ENCODE peak calls at places on chromosomes 7 and 10, in seven cellular contexts. C, Y, W, G, R, V and H are unnamed samples. For H3K4me1, the result is how much of the 10 kb centered on the place peaks cover.

GRCh38 chr7:84022686-84023308 is 171.8 kb downstream of the SEMA3A start:
- DNase-seq in V (peak), Y (no peak), G (peak), W (no peak), C (no peak), R (no peak), H (no peak)

GRCh38 chr7:1560620-1561031 is 4.6 kb upstream of the TMEM184A start:
- DNase-seq in Y (no peak), C (no peak), R (no peak), G (no peak), W (no peak), V (no peak), H (no peak)

GRCh38 chr7:96202102-96202501 is 119.8 kb downstream of the SLC25A13 start:
- DNase-seq in V (no peak), G (no peak), C (no peak), Y (no peak), W (no peak), R (no peak), H (no peak)

GRCh38 chr7:74230446-74231231 is 20.8 kb downstream of the LAT2 start:
- DNase-seq in Y (no peak), W (no peak), C (peak), V (no peak), G (no peak), R (no peak), H (peak)

GRCh38 chr7:135771961-135772638 is 23.5 kb upstream of the FAM180A start:
- DNase-seq in Y (no peak), C (no peak), R (no peak), W (no peak), G (no peak), V (no peak), H (no peak)

GRCh38 chr7:111438369-111439289 is 123.7 kb downstream of the IMMP2L start:
- DNase-seq in V (no peak), Y (no peak), C (no peak), G (no peak), W (no peak), R (no peak), H (no peak)

GRCh38 chr10:113480828-113481502 is 71.9 kb upstream of the HABP2 start:
- DNase-seq in V (peak), R (no peak), G (no peak), Y (no peak), W (no peak), C (peak), H (no peak)

GRCh38 chr10:44186821-44187220 is 198.1 kb downstream of the CXCL12 start:
- DNase-seq in V (no peak), R (no peak), C (no peak), W (no peak), G (no peak), Y (no peak), H (no peak)

GRCh38 chr7:100003711-100004661 is 11.4 kb upstream of the ZKSCAN1 start:
- DNase-seq in G (peak), W (no peak), Y (no peak), C (peak), V (peak), R (no peak), H (no peak)

GRCh38 chr10:14382022-14382421 is 51.3 kb upstream of the FRMD4A start:
- DNase-seq in G (no peak), C (no peak), W (no peak), V (no peak), R (no peak), Y (no peak), H (no peak)

GRCh38 chr10:124238367-124238766 is 145.0 kb upstream of the CHST15 start:
- DNase-seq in Y (no peak), G (no peak), R (no peak), W (no peak), C (no peak), V (no peak), H (no peak)

GRCh38 chr10:93859049-93859655 is 34.6 kb upstream of the SLC35G1 start:
- DNase-seq in C (no peak), R (no peak), G (no peak), Y (no peak), W (no peak), V (no peak), H (no peak)

GRCh38 chr7:44637788-44638594 is 31.6 kb downstream of the OGDH start:
- DNase-seq in Y (no peak), C (peak), R (peak), G (no peak), V (peak), W (peak), H (peak)

GRCh38 chr10:18659784-18660561 is 742 bp downstream of the ARL5B start:
- DNase-seq in G (peak), V (peak), R (no peak), W (no peak), C (peak), Y (no peak), H (peak)

GRCh38 chr10:124315599-124316270 is 103.0 kb downstream of the OAT start:
- DNase-seq in C (no peak), G (no peak), Y (no peak), V (no peak), W (no peak), R (no peak), H (no peak)

GRCh38 chr7:100166317-100166940 is 2.0 kb downstream of the GAL3ST4 start:
- DNase-seq in W (no peak), Y (no peak), R (no peak), C (no peak), G (no peak), V (no peak), H (no peak)

GRCh38 chr7:79332091-79332490 is 121.4 kb downstream of the MAGI2 start:
- DNase-seq in V (no peak), C (no peak), G (no peak), R (no peak), W (no peak), Y (no peak), H (no peak)

GRCh38 chr10:26485150-26485941 is 47.2 kb downstream of the APBB1IP start:
- DNase-seq in C (peak), V (no peak), G (no peak), Y (no peak), W (no peak), R (no peak), H (no peak)

GRCh38 chr7:149605696-149606095 is 108.1 kb upstream of the ZNF746 start:
- DNase-seq in W (no peak), Y (no peak), G (no peak), C (no peak), V (no peak), R (no peak), H (no peak)
- TF ChIP-seq POLR2A in W (no peak), Y (no peak), G (no peak), C (no peak), V (no peak), R (no peak), H (no peak)

DNA sequence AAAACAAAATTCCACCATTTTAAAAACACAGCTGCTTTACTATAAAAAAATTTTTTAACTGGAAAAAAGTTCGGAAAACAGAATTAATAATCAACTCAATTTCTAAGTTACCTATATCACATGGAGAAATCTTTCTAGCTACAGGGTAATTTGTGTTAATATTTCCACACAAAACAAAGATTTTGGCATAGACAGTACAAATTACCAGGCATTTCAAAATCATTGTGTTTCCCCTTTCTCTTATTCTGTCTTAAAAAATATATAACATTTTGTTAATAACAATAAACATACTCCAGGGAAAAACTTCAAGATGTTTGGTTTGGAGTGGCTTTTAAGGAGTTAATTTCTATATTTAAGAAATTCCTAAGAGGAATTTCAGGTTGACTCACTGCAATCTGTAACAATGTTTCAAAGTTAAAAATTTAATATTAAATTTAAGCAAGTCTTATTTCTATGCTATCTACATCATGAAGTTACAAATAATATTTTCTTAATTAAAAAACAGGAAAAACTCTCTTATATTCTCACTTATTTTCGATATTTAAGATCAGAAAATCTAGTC is 132.6 kb downstream of the NRBF2 start:
- DNase-seq in Y (no peak), G (no peak), V (no peak), R (no peak), W (no peak), C (no peak), H (no peak)
- H3K4me1 ChIP-seq in Y (under half), G (under half), V (half or more), R (under half), W (under half), C (under half), H (under half)

GRCh38 chr10:95388072-95388471 is 97.3 kb upstream of the PDLIM1 start:
- DNase-seq in W (no peak), Y (no peak), C (no peak), G (no peak), R (no peak), V (no peak), H (no peak)
- H3K27ac ChIP-seq in W (peak), Y (no peak), C (peak), G (peak), R (no peak), V (peak), H (no peak)

GRCh38 chr7:129144095-129144833 is at the start of gene TSPAN33:
- DNase-seq in R (peak), C (peak), V (peak), G (peak), Y (peak), W (peak), H (peak)

GRCh38 chr7:129147723-129148122 is 3.2 kb downstream of the TSPAN33 start:
- DNase-seq in R (no peak), Y (no peak), V (no peak), C (no peak), W (no peak), G (no peak), H (no peak)

GRCh38 chr7:129144834-129145668 is 544 bp downstream of the TSPAN33 start:
- DNase-seq in W (no peak), C (no peak), Y (no peak), R (no peak), V (no peak), G (no peak), H (peak)

GRCh38 chr7:129143724-129144094 is 798 bp upstream of the TSPAN33 start:
- DNase-seq in W (no peak), R (no peak), V (no peak), C (no peak), Y (no peak), G (no peak), H (no peak)

DNA sequence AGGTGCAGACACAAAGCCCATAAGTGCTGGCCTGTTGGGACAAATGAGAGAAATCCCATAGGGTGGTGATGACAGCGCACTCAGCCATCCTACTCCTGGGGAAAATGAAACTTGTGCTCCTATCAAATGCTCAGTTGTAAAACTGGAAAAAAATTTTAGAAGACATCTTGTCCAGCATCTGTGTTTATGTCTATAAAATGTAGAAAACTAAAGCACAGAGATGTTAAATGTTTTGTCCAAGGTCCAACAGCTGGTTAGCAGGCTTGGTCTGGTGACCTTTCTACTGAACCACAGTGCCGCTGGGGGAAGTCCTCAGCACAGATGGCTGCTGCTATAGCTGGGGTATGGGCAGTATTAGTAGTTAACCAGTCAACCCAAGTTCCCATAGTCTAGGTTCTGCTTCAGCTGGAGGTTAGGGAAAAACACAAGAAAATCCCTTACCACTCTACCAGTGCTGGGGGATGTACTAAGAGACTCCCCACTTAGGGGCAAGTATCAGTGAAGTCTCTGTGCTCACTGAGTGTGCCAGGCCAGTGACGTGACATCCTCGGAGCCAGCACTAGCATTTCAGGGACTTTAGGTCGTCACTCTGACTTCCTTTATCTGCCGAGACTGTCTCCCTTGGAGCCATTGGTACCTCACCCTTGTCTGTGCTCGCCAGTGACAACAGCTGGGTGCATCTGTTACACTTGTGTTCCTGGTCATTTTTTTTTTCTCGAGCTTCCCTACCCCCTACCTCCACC is 1.9 kb downstream of the TSPAN33 start:
- DNase-seq in G (no peak), R (no peak), W (no peak), Y (peak), V (no peak), C (no peak), H (peak)
- TF ChIP-seq POLR2A in G (no peak), R (no peak), W (no peak), Y (no peak), V (no peak), C (no peak), H (no peak)

GRCh38 chr10:22700489-22700888 is 13.9 kb downstream of the PIP4K2A start:
- DNase-seq in V (no peak), R (no peak), Y (no peak), C (no peak), W (no peak), G (no peak), H (no peak)
- H3K4me1 ChIP-seq in V (half or more), R (under half), Y (under half), C (under half), W (under half), G (under half), H (under half)

GRCh38 chr10:5748394-5748803 is 63.8 kb downstream of the TASOR2 start:
- DNase-seq in G (peak), V (no peak), Y (no peak), R (no peak), W (no peak), C (no peak), H (no peak)
- H3K27ac ChIP-seq in G (peak), V (no peak), Y (no peak), R (no peak), W (no peak), C (no peak), H (no peak)

GRCh38 chr7:66740302-66740979 is at the start of gene RABGEF1:
- DNase-seq in V (peak), C (peak), G (peak), R (peak), W (peak), Y (peak), H (peak)
- TF ChIP-seq POLR2A in V (no peak), C (peak), G (peak), R (peak), W (peak), Y (peak), H (peak)

DNA sequence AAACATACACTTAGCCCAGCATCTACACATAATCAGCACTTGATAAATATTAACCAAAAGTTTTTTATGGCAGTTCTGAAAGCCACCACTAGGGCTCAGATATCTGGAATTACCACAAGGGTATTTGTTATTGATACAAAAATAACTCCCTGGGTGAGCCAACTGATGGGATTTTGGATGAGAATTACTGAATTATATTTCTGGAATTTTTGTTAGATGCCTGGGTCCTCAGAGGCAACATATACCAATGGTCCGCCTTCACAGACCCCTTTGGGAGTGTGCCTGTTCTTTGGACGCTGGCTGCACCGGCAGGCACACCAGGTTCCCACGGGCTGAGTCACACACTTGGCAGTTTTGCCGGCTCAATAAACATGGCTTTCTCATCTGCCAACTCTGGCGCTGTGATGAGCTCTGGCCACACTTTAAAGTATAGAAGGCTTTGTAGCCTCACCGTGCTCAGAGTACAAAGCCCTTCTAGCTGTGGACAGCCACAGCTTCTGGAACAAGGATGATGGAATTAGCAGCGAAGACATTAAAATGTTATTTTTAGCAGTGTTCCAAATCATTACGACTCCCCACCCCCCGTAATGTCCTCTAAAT is 24.5 kb upstream of the EEPD1 start:
- DNase-seq in V (peak), G (peak), R (peak), Y (peak), C (peak), W (peak), H (peak)
- H3K4me1 ChIP-seq in V (under half), G (under half), R (under half), Y (under half), C (under half), W (under half), H (under half)

DNA sequence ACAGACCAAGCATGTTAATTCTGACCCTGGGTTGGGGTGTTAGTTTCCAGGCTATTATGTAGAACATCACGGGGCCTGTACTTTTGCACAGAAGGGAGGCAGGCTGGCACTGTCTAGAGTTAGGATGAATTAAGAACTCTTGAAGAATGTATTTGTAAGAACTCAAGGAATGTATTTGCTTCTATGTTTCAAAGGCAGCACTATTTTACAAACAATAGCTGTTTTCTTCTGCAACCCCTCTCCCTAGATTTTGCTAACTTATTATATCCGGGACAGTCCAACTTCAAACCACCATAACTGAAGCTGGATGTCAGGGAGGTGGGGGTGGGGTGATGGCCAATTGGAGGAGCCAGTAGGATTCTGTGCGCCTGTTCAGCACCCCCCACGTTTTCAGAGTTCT is 62.1 kb upstream of the TRIM8 start:
- DNase-seq in Y (no peak), R (no peak), W (no peak), G (no peak), C (no peak), V (no peak), H (no peak)
- H3K27ac ChIP-seq in Y (no peak), R (no peak), W (peak), G (no peak), C (no peak), V (peak), H (no peak)